ENCODE peak calls at places on chromosome 19, in five cellular contexts. I, Y, P, N and V are unnamed samples.

GRCh38 chr19:45419396-45419795 is 4.3 kb downstream of the ERCC1 start:
- DNase-seq in I (no peak), Y (no peak), P (peak), N (no peak), V (no peak)

GRCh38 chr19:5624154-5624663 is 1.3 kb downstream of the SAFB start:
- DNase-seq in I (peak), Y (peak), P (peak), N (peak), V (no peak)

GRCh38 chr19:49113762-49114629 is at the start of gene LIN7B:
- DNase-seq in I (peak), Y (peak), P (peak), N (peak), V (no peak)

GRCh38 chr19:43430142-43430710 is 15.5 kb downstream of the TEX101 start:
- DNase-seq in I (no peak), Y (no peak), P (peak), N (no peak), V (no peak)

GRCh38 chr19:9917322-9917721 is 19.0 kb downstream of the OLFM2 start:
- DNase-seq in I (peak), Y (peak), P (peak), N (no peak), V (no peak)

GRCh38 chr19:29293292-29293691 is 80.3 kb upstream of the UQCRFS1 start:
- DNase-seq in I (no peak), Y (no peak), P (no peak), N (no peak), V (no peak)

GRCh38 chr19:35204799-35205732 is 23.5 kb downstream of the FAM187B start:
- DNase-seq in I (no peak), Y (no peak), P (peak), N (no peak), V (no peak)

GRCh38 chr19:18895828-18896341 is at the start of gene CERS1:
- DNase-seq in I (no peak), Y (no peak), P (peak), N (no peak), V (no peak)

GRCh38 chr19:41298327-41298964 is 11.5 kb upstream of the CCDC97 start:
- DNase-seq in I (peak), Y (no peak), P (no peak), N (peak), V (no peak)

GRCh38 chr19:18141031-18141430 is 11.9 kb upstream of the PIK3R2 start:
- DNase-seq in I (no peak), Y (no peak), P (no peak), N (no peak), V (no peak)

GRCh38 chr19:36136975-36137686 is 2.7 kb upstream of the CAPNS1 start:
- DNase-seq in I (peak), Y (peak), P (no peak), N (peak), V (peak)

GRCh38 chr19:41641879-41642485 is 15.1 kb upstream of the CEACAM4 start:
- DNase-seq in I (peak), Y (peak), P (peak), N (no peak), V (no peak)

GRCh38 chr19:46739290-46739771 is 6.5 kb upstream of the FKRP start:
- DNase-seq in I (no peak), Y (no peak), P (no peak), N (peak), V (no peak)

GRCh38 chr19:29804493-29804892 is 7.3 kb upstream of the CCNE1 start:
- DNase-seq in I (no peak), Y (no peak), P (no peak), N (no peak), V (no peak)

GRCh38 chr19:49347835-49348234 is 12.6 kb downstream of the CD37 start:
- DNase-seq in I (peak), Y (no peak), P (peak), N (no peak), V (no peak)

GRCh38 chr19:47446534-47447469 is 24.9 kb downstream of the SLC8A2 start:
- DNase-seq in I (no peak), Y (no peak), P (peak), N (no peak), V (no peak)

GRCh38 chr19:46271488-46272197 is 25.2 kb upstream of the HIF3A start:
- DNase-seq in I (peak), Y (no peak), P (no peak), N (no peak), V (no peak)

GRCh38 chr19:37074819-37075362 is 3.3 kb upstream of the ZNF420 start:
- DNase-seq in I (no peak), Y (no peak), P (no peak), N (no peak), V (peak)

GRCh38 chr19:52336976-52337375 is 933 bp downstream of the ZNF610 start:
- DNase-seq in I (peak), Y (no peak), P (no peak), N (no peak), V (no peak)

GRCh38 chr19:9981406-9982260 is 28.7 kb downstream of the COL5A3 start:
- DNase-seq in I (no peak), Y (no peak), P (no peak), N (no peak), V (no peak)

GRCh38 chr19:56725829-56726424 is 54.4 kb upstream of the ZNF835 start:
- DNase-seq in I (peak), Y (no peak), P (no peak), N (no peak), V (no peak)

GRCh38 chr19:610801-611505 is 21.3 kb downstream of the HCN2 start:
- DNase-seq in I (peak), Y (no peak), P (no peak), N (peak), V (no peak)

GRCh38 chr19:612941-613340 is 20.4 kb downstream of the POLRMT start:
- DNase-seq in I (no peak), Y (no peak), P (no peak), N (no peak), V (no peak)

GRCh38 chr19:613732-614567 is 19.4 kb downstream of the POLRMT start:
- DNase-seq in I (no peak), Y (no peak), P (no peak), N (no peak), V (no peak)

GRCh38 chr19:610071-610800 is 20.6 kb downstream of the HCN2 start:
- DNase-seq in I (peak), Y (no peak), P (no peak), N (no peak), V (no peak)

GRCh38 chr19:611506-611869 is 21.8 kb downstream of the HCN2 start:
- DNase-seq in I (peak), Y (no peak), P (no peak), N (no peak), V (no peak)
- H3K4me3 ChIP-seq in I (no peak), Y (no peak), P (no peak), N (peak), V (no peak)

GRCh38 chr19:3513198-3514140 is 7.4 kb downstream of the FZR1 start:
- DNase-seq in I (no peak), Y (no peak), P (no peak), N (peak), V (no peak)
- TF ChIP-seq CTCF in I (peak), Y (no peak), P (peak), N (no peak), V (no peak)

DNA sequence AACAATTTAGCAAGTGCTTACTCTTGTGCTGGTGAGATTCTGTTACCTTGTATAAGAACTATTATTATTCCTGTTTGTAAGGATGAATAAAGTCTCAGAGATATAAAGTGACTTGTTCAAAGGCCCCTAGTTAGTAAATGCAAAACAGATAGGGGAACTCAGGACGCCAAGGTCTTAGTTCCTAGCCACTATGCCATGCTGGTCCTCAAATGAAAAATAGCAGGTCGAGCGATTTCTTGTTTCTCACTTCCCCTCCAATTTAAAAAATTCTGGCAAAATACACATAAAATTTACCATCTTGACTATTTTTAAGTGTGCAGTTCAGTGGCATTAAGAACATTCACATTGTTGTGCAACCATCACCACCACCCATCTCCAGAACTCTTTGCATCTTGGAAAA is 1.1 kb downstream of the TECR start:
- DNase-seq in I (no peak), Y (no peak), P (no peak), N (no peak), V (no peak)
- H3K4me3 ChIP-seq in I (peak), Y (peak), P (peak), N (peak), V (peak)

GRCh38 chr19:7229735-7230134 is 64.5 kb downstream of the INSR start:
- DNase-seq in I (no peak), Y (no peak), P (no peak), N (no peak), V (no peak)
- TF ChIP-seq CTCF in I (no peak), Y (no peak), P (no peak), N (no peak), V (no peak)

GRCh38 chr19:13056052-13056660 is 46.5 kb downstream of the LYL1 start:
- DNase-seq in I (peak), Y (peak), P (peak), N (peak), V (no peak)

GRCh38 chr19:13057147-13057572 is 45.5 kb downstream of the LYL1 start:
- DNase-seq in I (no peak), Y (peak), P (peak), N (no peak), V (no peak)

GRCh38 chr19:13053761-13054604 is 48.7 kb downstream of the LYL1 start:
- DNase-seq in I (peak), Y (peak), P (peak), N (peak), V (no peak)

GRCh38 chr19:13054605-13055212 is 47.9 kb downstream of the LYL1 start:
- DNase-seq in I (no peak), Y (no peak), P (peak), N (no peak), V (no peak)

GRCh38 chr19:13055213-13056051 is 47.2 kb downstream of the LYL1 start:
- DNase-seq in I (peak), Y (no peak), P (peak), N (peak), V (no peak)
- H3K4me3 ChIP-seq in I (no peak), Y (no peak), P (no peak), N (peak), V (no peak)

DNA sequence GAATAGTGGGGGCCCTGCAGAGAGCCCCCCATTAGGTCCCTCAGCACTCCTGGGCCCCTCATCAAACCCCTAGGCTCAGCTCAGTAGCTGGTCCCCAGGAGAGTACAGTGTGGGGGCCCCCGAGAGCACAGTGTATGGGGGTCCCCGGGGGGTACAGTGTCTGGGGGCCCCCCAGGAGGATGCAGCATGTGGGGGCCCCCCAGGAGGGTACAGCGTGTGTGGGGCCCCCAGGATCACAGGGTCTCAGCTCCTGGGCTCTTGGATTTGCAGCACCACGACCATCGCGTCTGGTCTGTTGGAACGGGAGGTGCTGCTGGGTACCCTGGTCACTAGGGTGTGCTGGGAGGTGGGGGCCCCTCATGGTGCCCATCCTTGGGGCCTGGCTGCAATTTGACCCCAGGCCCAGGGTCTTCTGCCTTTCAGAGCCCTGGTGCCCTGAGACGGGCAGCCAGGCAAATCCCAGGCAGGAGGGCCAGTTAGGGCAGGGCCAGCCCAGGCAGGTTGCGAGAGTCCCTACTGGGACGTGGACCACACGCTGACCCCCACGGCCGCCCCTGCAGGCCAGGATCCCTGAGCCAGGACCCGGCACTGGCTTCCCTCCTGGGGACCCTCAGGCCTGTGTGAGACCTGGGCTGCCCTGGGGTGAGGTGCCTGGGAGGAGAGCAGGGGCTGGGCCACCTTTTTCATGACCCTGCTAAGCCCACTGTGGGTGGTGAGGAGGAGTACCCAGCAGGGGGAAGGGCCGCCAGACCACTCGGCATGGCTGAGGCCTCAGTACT is 13.6 kb downstream of the CBARP start:
- DNase-seq in I (no peak), Y (no peak), P (no peak), N (no peak), V (no peak)
- TF ChIP-seq CTCF in I (no peak), Y (no peak), P (no peak), N (no peak), V (no peak)

DNA sequence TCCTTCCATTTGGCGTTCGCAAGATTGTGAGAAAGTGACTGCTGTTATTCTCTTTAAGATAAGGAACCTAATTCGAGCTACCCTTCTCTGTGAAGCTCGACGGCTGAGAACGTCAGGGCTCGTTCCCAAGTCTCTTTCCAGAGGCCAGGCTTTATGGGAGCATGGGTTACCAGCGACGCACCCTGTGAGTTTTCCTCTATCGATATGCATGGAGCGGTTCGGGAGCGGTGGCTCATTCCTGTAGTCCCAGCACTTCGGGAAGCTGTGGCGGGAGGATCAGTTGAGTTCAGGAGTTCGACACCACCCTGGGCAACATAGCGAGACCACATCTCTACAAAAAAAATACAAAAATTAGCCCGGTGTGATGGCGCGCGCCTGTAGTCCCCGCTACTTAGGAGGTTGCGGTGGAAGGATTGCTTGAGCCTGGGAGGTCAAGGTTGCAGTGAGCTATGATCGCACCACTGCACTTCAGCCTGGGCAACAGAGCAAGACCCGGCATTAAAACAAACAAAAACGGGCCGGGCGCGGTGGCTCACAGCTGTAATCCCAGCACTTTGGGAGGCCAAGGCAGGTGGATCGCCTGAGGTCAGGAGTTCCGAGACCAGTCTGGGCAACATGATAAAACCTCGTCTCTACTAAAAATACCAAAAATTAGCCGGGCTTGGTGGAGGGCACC is 671 bp upstream of the ZNF606 start:
- DNase-seq in I (peak), Y (no peak), P (no peak), N (no peak), V (no peak)
- H3K4me3 ChIP-seq in I (peak), Y (peak), P (peak), N (peak), V (peak)

GRCh38 chr19:16118489-16119033 is 6.9 kb downstream of the RAB8A start:
- DNase-seq in I (no peak), Y (no peak), P (no peak), N (no peak), V (no peak)

GRCh38 chr19:16115309-16116039 is 3.8 kb downstream of the RAB8A start:
- DNase-seq in I (no peak), Y (no peak), P (no peak), N (no peak), V (no peak)

GRCh38 chr19:16116067-16116466 is 4.4 kb downstream of the RAB8A start:
- DNase-seq in I (no peak), Y (no peak), P (no peak), N (no peak), V (no peak)

GRCh38 chr19:16121141-16121540 is 9.5 kb downstream of the RAB8A start:
- DNase-seq in I (no peak), Y (no peak), P (no peak), N (no peak), V (no peak)

DNA sequence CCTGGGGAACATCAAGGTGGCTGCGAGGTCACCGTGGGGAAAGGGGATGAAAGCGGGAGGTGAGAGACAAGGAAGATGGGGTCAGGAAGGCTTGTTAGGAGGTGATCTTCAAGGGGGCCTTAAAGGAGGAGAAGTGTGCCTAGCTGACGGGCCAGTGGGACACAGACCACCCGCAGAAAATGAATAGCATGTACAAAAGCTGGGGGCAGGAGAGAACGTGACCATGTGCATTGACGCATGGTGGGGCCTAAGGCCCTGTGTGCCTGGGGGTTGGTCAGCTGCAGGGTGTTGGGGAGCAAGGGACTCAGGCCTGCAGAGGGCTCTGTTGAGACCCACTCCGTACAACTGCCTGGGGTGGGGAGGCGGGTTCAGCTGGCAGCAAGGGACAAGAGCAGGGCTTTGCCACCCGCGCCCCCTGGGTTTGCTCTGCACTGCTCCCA is 5.9 kb downstream of the RAB8A start:
- DNase-seq in I (no peak), Y (no peak), P (peak), N (no peak), V (no peak)
- TF ChIP-seq CTCF in I (peak), Y (no peak), P (peak), N (no peak), V (no peak)